ENCODE peak calls at places on chromosomes 1 and 21, in five cellular contexts. A is GM12892, R is HL-60, O is stomach, B is endothelial cell of umbilical vein. I is an unnamed sample.

GRCh38 chr21:31720330-31720729 is 11.6 kb downstream of the SCAF4 start:
- DNase-seq in R (no peak), O (no peak), A (no peak), B (no peak), I (no peak)

GRCh38 chr1:53999920-54000319 is 18.1 kb downstream of the LDLRAD1 start:
- DNase-seq in B (no peak), R (no peak), A (no peak), O (no peak), I (no peak)

GRCh38 chr1:20216574-20216973 is 30.3 kb upstream of the PLA2G2C start:
- DNase-seq in A (peak; percentile 29), B (peak; percentile 20), O (no peak), R (peak; percentile 24), I (no peak)

GRCh38 chr1:48005254-48006162 is 8.3 kb upstream of the TRABD2B start:
- DNase-seq in O (no peak), R (no peak), B (no peak), A (no peak), I (no peak)

GRCh38 chr1:232667781-232668101 is 37.8 kb upstream of the SIPA1L2 start:
- DNase-seq in R (no peak), B (no peak), A (no peak), O (no peak), I (no peak)

GRCh38 chr1:227891955-227892871 is 55.5 kb downstream of the WNT9A start:
- DNase-seq in A (peak; percentile 10), O (peak; percentile 19), B (no peak), R (no peak), I (peak; percentile 73)

GRCh38 chr1:39016604-39017171 is 9.5 kb upstream of the NDUFS5 start:
- DNase-seq in O (no peak), B (no peak), R (no peak), A (no peak), I (no peak)

GRCh38 chr1:116472431-116472961 is 98.3 kb downstream of the CD58 start:
- DNase-seq in O (no peak), A (no peak), B (peak; percentile 55), R (no peak), I (no peak)

GRCh38 chr1:198929111-198929604 is 290.3 kb downstream of the PTPRC start:
- DNase-seq in O (no peak), B (no peak), A (no peak), R (no peak), I (no peak)

GRCh38 chr1:198923940-198924339 is 285.1 kb downstream of the PTPRC start:
- DNase-seq in B (no peak), R (no peak), O (no peak), A (no peak), I (no peak)

GRCh38 chr1:198922638-198923430 is 284.0 kb downstream of the PTPRC start:
- DNase-seq in B (no peak), A (no peak), R (no peak), O (no peak), I (no peak)

GRCh38 chr1:198927129-198927528 is 288.3 kb downstream of the PTPRC start:
- DNase-seq in O (no peak), R (no peak), B (no peak), A (no peak), I (no peak)

GRCh38 chr1:198925575-198925974 is 286.7 kb downstream of the PTPRC start:
- DNase-seq in A (no peak), R (no peak), B (no peak), O (no peak), I (no peak)
- TF ChIP-seq POLR2AphosphoS5 in A (no peak), R (no peak), B (no peak), O (no peak), I (no peak)

GRCh38 chr1:23757812-23758211 is 14.5 kb downstream of the ELOA start:
- DNase-seq in R (no peak), O (no peak), A (no peak), B (no peak), I (no peak)
- TF ChIP-seq POLR2AphosphoS5 in R (no peak), O (no peak), A (no peak), B (no peak), I (no peak)

GRCh38 chr1:26278835-26279597 is 870 bp upstream of the SH3BGRL3 start:
- DNase-seq in B (peak; percentile 39), O (peak; percentile 59), R (peak; percentile 79), A (no peak), I (no peak)
- TF ChIP-seq POLR2AphosphoS5 in B (no peak), O (peak; percentile 54), R (no peak), A (peak; percentile 4), I (no peak)

GRCh38 chr21:38428211-38428610 is 70.1 kb downstream of the ERG start:
- DNase-seq in O (no peak), A (no peak), B (no peak), R (no peak), I (no peak)

GRCh38 chr21:38422067-38422466 is 76.2 kb downstream of the ERG start:
- DNase-seq in A (no peak), R (no peak), O (no peak), B (no peak), I (no peak)

GRCh38 chr21:38420140-38420539 is 78.1 kb downstream of the ERG start:
- DNase-seq in O (no peak), R (peak; percentile 83), A (no peak), B (no peak), I (no peak)

GRCh38 chr21:38429011-38429410 is 69.3 kb downstream of the ERG start:
- DNase-seq in B (no peak), O (no peak), R (no peak), A (no peak), I (no peak)

DNA sequence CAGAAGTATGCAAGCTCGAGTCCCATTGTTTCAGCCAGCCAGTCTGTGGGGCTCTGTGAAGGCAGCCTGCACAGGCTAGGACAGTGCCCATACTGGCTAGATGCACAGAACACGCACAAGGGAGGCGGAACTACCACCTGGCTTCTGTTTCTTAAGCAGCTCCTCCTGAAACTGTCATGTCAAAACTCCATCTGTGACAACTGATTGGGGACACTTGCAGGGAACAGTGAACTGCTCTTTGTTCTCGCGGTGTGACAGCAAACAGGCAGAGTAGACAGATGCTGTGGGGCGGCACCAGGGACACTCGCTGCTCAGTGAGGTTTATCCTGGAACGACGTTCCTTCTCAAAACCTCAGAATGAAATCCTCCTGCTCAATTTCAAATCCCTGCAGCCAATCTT is 73.9 kb downstream of the ERG start:
- DNase-seq in B (no peak), R (peak; percentile 46), A (no peak), O (no peak), I (no peak)
- TF ChIP-seq POLR2AphosphoS5 in B (no peak), R (no peak), A (no peak), O (no peak), I (no peak)

DNA sequence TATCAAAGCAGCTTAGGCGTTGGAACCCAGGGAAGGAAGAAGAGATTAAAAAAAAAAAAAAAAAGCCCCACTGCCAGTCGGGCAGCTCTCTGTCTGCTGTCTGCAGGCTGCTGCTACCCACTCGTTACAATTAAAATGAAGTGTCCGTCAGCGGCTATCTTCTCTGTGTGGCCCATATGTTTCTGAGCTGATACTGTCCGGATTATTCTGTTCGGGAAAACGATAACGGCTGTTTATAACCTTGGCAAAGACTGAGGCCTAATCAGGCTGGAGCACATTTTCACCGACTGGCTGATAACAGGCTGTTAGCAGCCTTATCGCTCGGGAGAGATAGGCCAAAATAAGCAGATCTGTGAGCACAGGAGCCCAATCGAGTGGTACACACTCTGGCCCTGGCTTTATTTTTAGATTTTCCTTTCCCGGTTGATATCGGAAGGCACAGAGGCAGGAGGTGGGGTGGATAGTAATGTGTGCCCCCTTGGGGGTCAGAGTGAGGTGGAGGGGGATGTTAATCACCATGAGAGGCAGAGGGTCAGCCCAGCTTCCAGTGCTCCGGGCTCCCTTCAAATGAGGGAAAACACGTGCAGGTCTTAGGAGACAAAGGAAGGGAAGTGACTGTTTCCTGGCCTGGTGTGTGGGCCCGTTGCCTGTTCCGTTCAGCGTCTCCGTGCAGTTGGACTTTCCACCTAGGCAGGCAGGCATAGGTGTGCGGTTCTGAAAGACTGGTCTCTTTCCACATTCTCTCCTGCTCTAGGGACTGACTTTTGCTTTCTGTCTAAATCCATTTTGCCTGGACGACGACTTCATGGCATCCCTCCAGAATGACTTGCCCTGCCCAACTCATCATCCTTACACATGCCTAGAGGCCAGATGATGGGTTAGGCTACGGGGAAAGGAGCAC is 153.4 kb downstream of the PBX1 start:
- DNase-seq in A (no peak), B (peak; percentile 100), O (peak; percentile 67), R (no peak), I (no peak)
- TF ChIP-seq POLR2AphosphoS5 in A (no peak), B (no peak), O (peak; percentile 78), R (no peak), I (peak; percentile 86)

GRCh38 chr1:108007531-108007930 is 42.6 kb upstream of the VAV3 start:
- DNase-seq in B (no peak), O (no peak), R (no peak), A (no peak), I (no peak)
- TF ChIP-seq POLR2AphosphoS5 in B (no peak), O (no peak), R (no peak), A (no peak), I (no peak)

DNA sequence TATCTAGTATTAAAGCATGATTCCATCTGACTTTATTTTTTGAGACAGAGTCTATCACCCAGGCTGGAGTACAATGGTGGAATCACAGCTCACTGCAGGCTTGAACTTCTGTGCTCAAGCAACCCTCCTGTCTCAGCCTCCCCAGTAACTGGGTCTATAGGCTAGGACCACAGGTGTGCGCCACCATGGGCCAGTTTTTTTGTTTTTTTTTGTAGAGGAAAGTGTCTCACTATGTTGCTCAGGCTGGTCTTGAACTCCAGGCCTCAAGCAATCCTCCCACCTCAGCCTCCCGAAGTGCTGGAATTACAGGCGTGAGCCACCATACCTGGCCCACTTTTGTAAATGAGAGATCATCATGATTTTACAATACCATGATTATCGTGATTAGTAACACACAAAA is 9.2 kb downstream of the PPP1R15B start:
- DNase-seq in B (no peak), R (no peak), O (no peak), A (no peak), I (no peak)
- TF ChIP-seq POLR2AphosphoS5 in B (no peak), R (no peak), O (no peak), A (no peak), I (no peak)

GRCh38 chr1:220825819-220826551 is 39.3 kb downstream of the MTARC1 start:
- DNase-seq in R (no peak), B (peak; percentile 20), A (no peak), O (no peak), I (no peak)

GRCh38 chr1:220828950-220829586 is 42.4 kb downstream of the MTARC1 start:
- DNase-seq in R (no peak), B (no peak), A (no peak), O (no peak), I (no peak)

GRCh38 chr1:220828211-220828553 is 41.5 kb downstream of the MTARC1 start:
- DNase-seq in B (no peak), R (no peak), A (no peak), O (no peak), I (no peak)

GRCh38 chr1:220827445-220828210 is 40.9 kb downstream of the MTARC1 start:
- DNase-seq in O (no peak), R (no peak), A (no peak), B (peak; percentile 41), I (no peak)

DNA sequence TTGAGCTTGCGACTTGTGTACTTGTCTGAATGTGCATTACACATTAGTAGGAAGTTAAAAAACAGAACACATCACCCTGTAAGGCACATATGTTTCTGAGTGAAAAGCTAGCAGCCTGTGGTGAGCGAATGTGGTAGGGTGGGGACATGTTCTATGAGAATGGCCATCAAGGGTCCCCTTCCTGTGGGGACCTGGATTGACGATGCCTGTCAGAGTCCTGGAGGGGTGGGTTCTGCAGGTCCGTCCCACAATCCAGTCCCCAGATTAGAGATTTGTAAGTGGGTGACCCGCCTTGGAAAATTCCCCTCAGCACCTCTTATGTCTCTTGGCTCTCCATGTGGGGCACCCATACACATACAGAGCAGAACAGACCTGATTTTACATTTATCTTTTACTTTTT is 40.0 kb downstream of the MTARC1 start:
- DNase-seq in R (no peak), O (no peak), A (no peak), B (no peak), I (no peak)
- TF ChIP-seq POLR2AphosphoS5 in R (no peak), O (no peak), A (no peak), B (no peak), I (no peak)

I was measured in spleen.